ENCODE peak calls at places on chromosomes 13 and 19, in seven cellular contexts. S, I, X, W, J, C and B are unnamed samples.

GRCh38 chr13:78960881-78961280 is 301.9 kb upstream of the OBI1 start:
- DNase-seq in W (no peak), J (no peak), S (no peak), I (no peak), X (no peak), C (no peak), B (no peak)

GRCh38 chr19:41410655-41411054 is 13.0 kb downstream of the BCKDHA start:
- DNase-seq in X (no peak), W (no peak), I (no peak), C (no peak), S (no peak), J (no peak), B (no peak)

GRCh38 chr19:29062486-29063435 is 150.2 kb downstream of the UQCRFS1 start:
- DNase-seq in W (no peak), S (no peak), C (no peak), I (no peak), X (no peak), J (no peak), B (no peak)

GRCh38 chr19:51131780-51132680 is 7.3 kb downstream of the SIGLEC9 start:
- DNase-seq in I (no peak), C (no peak), W (no peak), J (peak; percentile 70), X (no peak), S (peak; percentile 34), B (no peak)

GRCh38 chr19:42529248-42529764 is 1.0 kb upstream of the CEACAM1 start:
- DNase-seq in J (peak; percentile 78), C (peak; percentile 78), S (peak; percentile 77), W (peak; percentile 61), X (no peak), I (peak; percentile 89), B (peak; percentile 57)

GRCh38 chr19:41373993-41374392 is 2.3 kb upstream of the TMEM91 start:
- DNase-seq in J (no peak), X (no peak), S (peak; percentile 94), W (no peak), I (no peak), C (no peak), B (no peak)

GRCh38 chr19:54021363-54021762 is 29.9 kb downstream of the CACNG6 start:
- DNase-seq in W (no peak), I (no peak), X (no peak), J (no peak), S (no peak), C (no peak), B (no peak)

GRCh38 chr19:2032296-2032941 is 16.9 kb upstream of the BTBD2 start:
- DNase-seq in I (peak; percentile 55), S (peak; percentile 91), W (no peak), X (no peak), J (no peak), C (no peak), B (no peak)

GRCh38 chr19:1400281-1401137 is 833 bp downstream of the GAMT start:
- DNase-seq in J (peak; percentile 50), I (no peak), S (peak; percentile 82), X (no peak), C (peak; percentile 96), W (no peak), B (peak; percentile 56)

GRCh38 chr19:49672131-49672919 is 4.7 kb upstream of the PRMT1 start:
- DNase-seq in J (peak; percentile 71), C (peak; percentile 92), W (peak; percentile 87), X (no peak), I (peak; percentile 95), S (peak; percentile 92), B (peak; percentile 94)

GRCh38 chr13:97359181-97360057 is 74.5 kb upstream of the RAP2A start:
- DNase-seq in S (peak; percentile 66), W (no peak), C (peak; percentile 73), I (no peak), X (no peak), J (peak; percentile 33), B (no peak)

GRCh38 chr13:26910754-26911465 is 150.3 kb upstream of the GPR12 start:
- DNase-seq in W (no peak), S (no peak), X (no peak), J (no peak), I (no peak), C (no peak), B (no peak)

GRCh38 chr13:39451860-39452301 is 151.1 kb downstream of the LHFPL6 start:
- DNase-seq in I (no peak), X (no peak), W (no peak), J (no peak), S (no peak), C (no peak), B (no peak)

GRCh38 chr13:107649071-107649470 is 566.3 kb downstream of the LIG4 start:
- DNase-seq in S (no peak), C (no peak), W (no peak), X (no peak), J (no peak), I (no peak), B (no peak)

GRCh38 chr13:79992111-79992510 is 348.8 kb downstream of the SPRY2 start:
- DNase-seq in S (no peak), C (no peak), X (no peak), I (no peak), W (no peak), J (no peak), B (no peak)

GRCh38 chr13:33276581-33276980 is 9.0 kb downstream of the STARD13 start:
- DNase-seq in C (no peak), S (no peak), J (no peak), I (no peak), W (no peak), X (no peak), B (no peak)

GRCh38 chr13:109214393-109214792 is 572.0 kb downstream of the IRS2 start:
- DNase-seq in J (no peak), S (no peak), I (no peak), W (no peak), X (no peak), C (no peak), B (no peak)

GRCh38 chr13:110405597-110406450 is 98.7 kb downstream of the COL4A2 start:
- DNase-seq in I (no peak), W (no peak), J (no peak), S (no peak), C (no peak), X (no peak), B (no peak)

GRCh38 chr19:54449701-54450069 is 686 bp downstream of the LENG8 start:
- DNase-seq in I (no peak), C (no peak), W (no peak), S (no peak), X (no peak), J (no peak), B (no peak)

GRCh38 chr19:38252935-38253691 is 3.1 kb downstream of the PPP1R14A start:
- DNase-seq in C (no peak), X (no peak), J (no peak), W (no peak), I (no peak), S (peak; percentile 62), B (no peak)

GRCh38 chr13:53127378-53127777 is 98.8 kb downstream of the OLFM4 start:
- DNase-seq in C (no peak), I (no peak), W (no peak), J (no peak), S (no peak), X (no peak), B (no peak)

GRCh38 chr19:17170538-17171297 is 44.4 kb upstream of the USE1 start:
- DNase-seq in W (peak; percentile 65), C (no peak), I (no peak), X (no peak), S (no peak), J (no peak), B (peak; percentile 59)

GRCh38 chr13:36445278-36445677 is 13.0 kb downstream of the CCNA1 start:
- DNase-seq in J (no peak), W (no peak), S (no peak), X (no peak), I (no peak), C (no peak), B (no peak)
- TF ChIP-seq POLR2AphosphoS5 in J (no peak), W (no peak), S (no peak), X (no peak), I (no peak), C (no peak), B (no peak)

DNA sequence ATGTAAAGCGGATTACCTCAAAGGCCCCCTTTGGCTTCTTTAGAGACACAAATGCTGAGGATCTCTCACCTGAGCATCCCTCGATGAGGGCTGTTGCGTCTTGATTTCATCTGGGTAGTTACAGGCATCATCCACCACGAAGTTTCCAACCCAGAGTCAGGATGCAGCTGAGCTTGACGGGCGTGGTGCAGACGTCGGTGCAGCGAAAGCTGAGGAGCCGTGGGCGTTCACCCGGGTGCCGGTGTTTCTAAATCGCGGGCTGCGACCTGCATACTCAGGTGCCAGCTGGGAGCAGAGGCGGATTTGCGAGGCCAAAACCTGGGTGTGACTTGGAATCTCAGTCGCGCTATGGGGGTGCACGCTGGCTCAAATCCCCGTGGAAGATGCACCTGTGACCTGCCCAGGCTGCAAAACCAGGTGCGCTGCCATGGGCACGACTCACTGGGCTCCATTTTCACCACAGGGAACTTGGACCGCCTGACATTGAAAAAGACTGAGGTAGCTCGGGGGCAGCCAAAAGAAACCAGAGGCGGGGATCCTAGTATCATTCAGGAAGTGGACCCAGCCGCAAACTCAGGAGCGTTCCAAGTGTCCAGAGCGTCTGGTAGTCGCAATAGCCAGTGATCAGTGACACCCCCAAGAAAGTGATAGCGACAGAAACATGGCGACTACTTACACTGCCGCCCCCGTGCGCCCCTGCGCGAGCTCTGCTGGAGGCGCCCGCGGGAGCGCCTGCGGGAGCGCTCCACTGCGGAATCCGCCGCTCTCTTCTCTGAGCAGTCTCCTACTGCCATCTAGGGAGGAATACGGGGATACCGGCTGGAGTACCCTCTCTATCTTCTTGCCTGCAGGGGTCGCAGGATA is 36.4 kb upstream of the IGFL4 start:
- DNase-seq in W (peak; percentile 43), I (peak; percentile 85), X (no peak), C (peak; percentile 87), S (peak; percentile 90), J (peak; percentile 87), B (peak; percentile 33)
- TF ChIP-seq TAF1 in W (no peak), I (no peak), X (no peak), C (no peak), S (no peak), J (no peak), B (no peak)

DNA sequence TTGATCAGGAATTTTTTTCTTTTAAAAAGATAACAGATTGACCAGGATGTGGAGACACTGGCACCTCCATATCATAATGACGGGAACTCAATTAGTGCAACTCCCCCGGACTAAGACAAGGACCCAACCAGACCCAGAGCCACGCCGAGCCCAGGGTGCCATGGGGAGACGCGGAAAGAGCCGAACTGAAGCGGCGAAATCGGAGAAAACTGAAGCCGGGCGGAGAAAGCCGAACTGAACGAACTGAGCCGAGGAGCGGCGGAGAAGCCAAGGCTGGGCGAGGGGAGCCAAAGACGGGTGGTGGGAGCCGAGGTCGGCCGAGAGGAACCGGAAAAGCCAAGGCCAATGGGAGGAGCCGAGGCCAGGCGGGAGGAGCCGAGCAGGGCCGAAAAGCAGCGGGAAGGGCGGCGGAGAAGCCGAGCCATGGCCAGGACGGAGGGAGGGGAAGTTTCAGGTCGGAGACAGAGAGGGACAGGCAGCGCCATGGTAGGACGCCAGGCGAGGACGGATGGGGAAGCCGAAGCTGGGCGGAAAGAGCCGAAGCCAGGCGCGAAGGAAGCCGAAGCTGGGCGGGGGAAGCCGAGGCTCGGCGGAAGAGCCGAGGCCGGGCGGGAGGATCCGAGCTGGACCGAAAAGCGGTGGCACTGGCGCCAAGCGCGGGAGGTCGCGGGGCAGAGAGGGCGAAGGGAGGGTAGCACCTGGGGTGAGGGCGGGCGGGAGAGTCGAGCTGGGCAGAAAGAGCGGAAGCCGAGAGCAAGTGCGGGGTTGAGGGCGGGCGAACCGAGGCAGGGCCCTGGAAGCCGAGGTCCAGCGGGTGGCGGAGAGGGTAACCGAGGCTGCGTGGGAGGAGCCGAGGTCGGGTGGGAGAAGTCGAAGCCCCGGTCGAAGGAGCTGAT is 29.4 kb downstream of the ZNF557 start:
- DNase-seq in W (peak; percentile 78), J (peak; percentile 92), I (peak; percentile 96), C (peak; percentile 80), S (peak; percentile 92), X (peak; percentile 84), B (peak; percentile 81)
- TF ChIP-seq POLR2AphosphoS5 in W (peak; percentile 73), J (no peak), I (peak; percentile 52), C (peak; percentile 90), S (peak; percentile 68), X (peak; percentile 66), B (no peak)

GRCh38 chr19:18223860-18224524 is 2.2 kb downstream of the PDE4C start:
- DNase-seq in S (peak; percentile 89), W (no peak), C (peak; percentile 63), I (peak; percentile 100), X (no peak), J (peak; percentile 94), B (no peak)
- TF ChIP-seq TAF1 in S (no peak), W (no peak), C (no peak), I (peak; percentile 28), X (no peak), J (peak; percentile 55), B (no peak)